ENCODE peak calls at places on chromosomes 6 and 20, in seven cellular contexts. One of them, this sample, is unnamed.

GRCh38 chr6:78810698-78811097 is 56.7 kb upstream of the IRAK1BP1 start:
- DNase-seq in psoas muscle: no peak
- DNase-seq in bronchial epithelial cell: peak; percentile 100
- DNase-seq in effector memory CD4-positive, alpha-beta T cell: no peak
- DNase-seq in cardiac muscle cell: peak; percentile 17
- DNase-seq in gastrocnemius medialis: no peak
- DNase-seq in naive thymus-derived CD4-positive, alpha-beta T cell: no peak
- DNase-seq in this sample: no peak

GRCh38 chr6:123380257-123380656 is 256.5 kb downstream of the TRDN start:
- DNase-seq in psoas muscle: no peak
- DNase-seq in bronchial epithelial cell: peak; percentile 34
- DNase-seq in effector memory CD4-positive, alpha-beta T cell: no peak
- DNase-seq in cardiac muscle cell: peak; percentile 5
- DNase-seq in gastrocnemius medialis: no peak
- DNase-seq in naive thymus-derived CD4-positive, alpha-beta T cell: no peak
- DNase-seq in this sample: no peak

GRCh38 chr6:109513571-109514071 is 30.6 kb upstream of the ZBTB24 start:
- DNase-seq in psoas muscle: no peak
- DNase-seq in bronchial epithelial cell: no peak
- DNase-seq in effector memory CD4-positive, alpha-beta T cell: no peak
- DNase-seq in cardiac muscle cell: peak; percentile 89
- DNase-seq in gastrocnemius medialis: no peak
- DNase-seq in naive thymus-derived CD4-positive, alpha-beta T cell: no peak
- DNase-seq in this sample: no peak

GRCh38 chr6:7016238-7016637 is 91.5 kb upstream of the RREB1 start:
- DNase-seq in psoas muscle: no peak
- DNase-seq in bronchial epithelial cell: no peak
- DNase-seq in effector memory CD4-positive, alpha-beta T cell: no peak
- DNase-seq in cardiac muscle cell: no peak
- DNase-seq in gastrocnemius medialis: no peak
- DNase-seq in naive thymus-derived CD4-positive, alpha-beta T cell: no peak
- DNase-seq in this sample: no peak

GRCh38 chr6:135568366-135568765 is 70.8 kb upstream of the AHI1 start:
- DNase-seq in psoas muscle: no peak
- DNase-seq in bronchial epithelial cell: no peak
- DNase-seq in effector memory CD4-positive, alpha-beta T cell: peak; percentile 11
- DNase-seq in cardiac muscle cell: peak; percentile 94
- DNase-seq in gastrocnemius medialis: no peak
- DNase-seq in naive thymus-derived CD4-positive, alpha-beta T cell: peak; percentile 27
- DNase-seq in this sample: no peak

GRCh38 chr6:38193486-38194281 is 374.2 kb downstream of the ZFAND3 start:
- DNase-seq in psoas muscle: no peak
- DNase-seq in bronchial epithelial cell: no peak
- DNase-seq in effector memory CD4-positive, alpha-beta T cell: no peak
- DNase-seq in cardiac muscle cell: no peak
- DNase-seq in gastrocnemius medialis: no peak
- DNase-seq in naive thymus-derived CD4-positive, alpha-beta T cell: no peak
- DNase-seq in this sample: no peak

GRCh38 chr6:45555981-45556771 is 178.4 kb upstream of the SUPT3H start:
- DNase-seq in psoas muscle: no peak
- DNase-seq in bronchial epithelial cell: peak; percentile 21
- DNase-seq in effector memory CD4-positive, alpha-beta T cell: no peak
- DNase-seq in cardiac muscle cell: peak; percentile 61
- DNase-seq in gastrocnemius medialis: no peak
- DNase-seq in naive thymus-derived CD4-positive, alpha-beta T cell: no peak
- DNase-seq in this sample: no peak

GRCh38 chr6:69948479-69949114 is 82.2 kb downstream of the COL19A1 start:
- DNase-seq in psoas muscle: no peak
- DNase-seq in bronchial epithelial cell: no peak
- DNase-seq in effector memory CD4-positive, alpha-beta T cell: no peak
- DNase-seq in cardiac muscle cell: no peak
- DNase-seq in gastrocnemius medialis: no peak
- DNase-seq in naive thymus-derived CD4-positive, alpha-beta T cell: no peak
- DNase-seq in this sample: no peak

GRCh38 chr6:42138630-42139619 is 3.5 kb downstream of the C6orf132 start:
- DNase-seq in psoas muscle: no peak
- DNase-seq in bronchial epithelial cell: peak; percentile 27
- DNase-seq in effector memory CD4-positive, alpha-beta T cell: no peak
- DNase-seq in cardiac muscle cell: peak; percentile 42
- DNase-seq in gastrocnemius medialis: no peak
- DNase-seq in naive thymus-derived CD4-positive, alpha-beta T cell: no peak
- DNase-seq in this sample: no peak

GRCh38 chr20:44931911-44932310 is 22.1 kb downstream of the PABPC1L start:
- DNase-seq in psoas muscle: no peak
- DNase-seq in bronchial epithelial cell: no peak
- DNase-seq in effector memory CD4-positive, alpha-beta T cell: no peak
- DNase-seq in cardiac muscle cell: no peak
- DNase-seq in gastrocnemius medialis: no peak
- DNase-seq in naive thymus-derived CD4-positive, alpha-beta T cell: no peak
- DNase-seq in this sample: no peak

GRCh38 chr6:116251568-116252384 is 2.1 kb downstream of the TSPYL4 start:
- DNase-seq in psoas muscle: no peak
- DNase-seq in bronchial epithelial cell: peak; percentile 68
- DNase-seq in effector memory CD4-positive, alpha-beta T cell: no peak
- DNase-seq in cardiac muscle cell: peak; percentile 91
- DNase-seq in gastrocnemius medialis: no peak
- DNase-seq in naive thymus-derived CD4-positive, alpha-beta T cell: no peak
- DNase-seq in this sample: no peak

GRCh38 chr6:116008470-116009229 is 52.0 kb downstream of the FRK start:
- DNase-seq in psoas muscle: peak; percentile 37
- DNase-seq in bronchial epithelial cell: peak; percentile 54
- DNase-seq in effector memory CD4-positive, alpha-beta T cell: no peak
- DNase-seq in cardiac muscle cell: peak; percentile 70
- DNase-seq in gastrocnemius medialis: no peak
- DNase-seq in naive thymus-derived CD4-positive, alpha-beta T cell: no peak
- DNase-seq in this sample: peak; percentile 16

GRCh38 chr6:10385512-10386132 is 29.3 kb downstream of the TFAP2A start:
- DNase-seq in psoas muscle: no peak
- DNase-seq in bronchial epithelial cell: no peak
- DNase-seq in effector memory CD4-positive, alpha-beta T cell: no peak
- DNase-seq in cardiac muscle cell: no peak
- DNase-seq in gastrocnemius medialis: no peak
- DNase-seq in naive thymus-derived CD4-positive, alpha-beta T cell: no peak
- DNase-seq in this sample: no peak

GRCh38 chr20:24469116-24470030 is at the start of gene SYNDIG1:
- DNase-seq in psoas muscle: no peak
- DNase-seq in bronchial epithelial cell: no peak
- DNase-seq in effector memory CD4-positive, alpha-beta T cell: no peak
- DNase-seq in cardiac muscle cell: peak; percentile 6
- DNase-seq in gastrocnemius medialis: no peak
- DNase-seq in naive thymus-derived CD4-positive, alpha-beta T cell: no peak
- DNase-seq in this sample: no peak

DNA sequence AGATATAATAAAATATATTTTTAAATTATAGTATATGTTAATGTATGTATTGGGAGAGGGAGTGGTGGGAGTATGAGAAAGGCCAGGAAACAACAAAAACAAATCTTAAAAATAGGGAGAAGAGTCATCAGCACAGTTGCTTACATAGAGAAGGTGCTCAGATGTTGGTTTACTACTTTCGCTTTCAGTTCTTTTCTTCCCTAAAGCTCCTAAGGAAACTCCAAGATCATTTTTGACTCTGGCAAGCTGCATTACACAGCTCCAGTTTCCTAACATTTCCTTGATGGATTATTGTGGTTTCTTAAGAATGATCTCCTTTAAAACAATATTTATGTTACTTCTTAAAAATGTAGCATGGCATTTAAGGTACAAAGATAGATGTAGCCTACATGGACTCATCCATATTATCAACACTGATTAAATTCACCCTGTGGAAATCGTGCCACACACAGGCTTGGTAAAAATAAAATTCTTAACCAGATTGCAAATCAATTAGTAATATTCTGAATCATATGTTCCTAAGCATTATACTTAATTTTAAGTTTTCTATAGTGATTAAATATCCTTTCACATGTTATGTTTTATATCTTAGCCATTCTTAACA is 118.0 kb upstream of the MAN1A1 start:
- DNase-seq in psoas muscle: no peak
- DNase-seq in bronchial epithelial cell: peak; percentile 10
- DNase-seq in effector memory CD4-positive, alpha-beta T cell: no peak
- DNase-seq in cardiac muscle cell: peak; percentile 50
- DNase-seq in gastrocnemius medialis: no peak
- DNase-seq in naive thymus-derived CD4-positive, alpha-beta T cell: no peak
- DNase-seq in this sample: no peak
- H3K4me3 ChIP-seq in psoas muscle: peak overlapping the region; percentile 23
- H3K4me3 ChIP-seq in bronchial epithelial cell: no peak overlapping the region
- H3K4me3 ChIP-seq in effector memory CD4-positive, alpha-beta T cell: no peak overlapping the region
- H3K4me3 ChIP-seq in cardiac muscle cell: no peak overlapping the region
- H3K4me3 ChIP-seq in gastrocnemius medialis: no peak overlapping the region
- H3K4me3 ChIP-seq in naive thymus-derived CD4-positive, alpha-beta T cell: no peak overlapping the region
- H3K4me3 ChIP-seq in this sample: peak overlapping the region; percentile 44

GRCh38 chr6:132131777-132132176 is 180.6 kb upstream of the CCN2 start:
- DNase-seq in psoas muscle: peak; percentile 32
- DNase-seq in bronchial epithelial cell: peak; percentile 99
- DNase-seq in effector memory CD4-positive, alpha-beta T cell: no peak
- DNase-seq in cardiac muscle cell: peak; percentile 98
- DNase-seq in gastrocnemius medialis: peak; percentile 17
- DNase-seq in naive thymus-derived CD4-positive, alpha-beta T cell: no peak
- DNase-seq in this sample: peak; percentile 52
- H3K4me3 ChIP-seq in psoas muscle: no peak overlapping the region
- H3K4me3 ChIP-seq in bronchial epithelial cell: no peak overlapping the region
- H3K4me3 ChIP-seq in effector memory CD4-positive, alpha-beta T cell: no peak overlapping the region
- H3K4me3 ChIP-seq in cardiac muscle cell: no peak overlapping the region
- H3K4me3 ChIP-seq in gastrocnemius medialis: no peak overlapping the region
- H3K4me3 ChIP-seq in naive thymus-derived CD4-positive, alpha-beta T cell: no peak overlapping the region
- H3K4me3 ChIP-seq in this sample: peak overlapping the region; percentile 47

DNA sequence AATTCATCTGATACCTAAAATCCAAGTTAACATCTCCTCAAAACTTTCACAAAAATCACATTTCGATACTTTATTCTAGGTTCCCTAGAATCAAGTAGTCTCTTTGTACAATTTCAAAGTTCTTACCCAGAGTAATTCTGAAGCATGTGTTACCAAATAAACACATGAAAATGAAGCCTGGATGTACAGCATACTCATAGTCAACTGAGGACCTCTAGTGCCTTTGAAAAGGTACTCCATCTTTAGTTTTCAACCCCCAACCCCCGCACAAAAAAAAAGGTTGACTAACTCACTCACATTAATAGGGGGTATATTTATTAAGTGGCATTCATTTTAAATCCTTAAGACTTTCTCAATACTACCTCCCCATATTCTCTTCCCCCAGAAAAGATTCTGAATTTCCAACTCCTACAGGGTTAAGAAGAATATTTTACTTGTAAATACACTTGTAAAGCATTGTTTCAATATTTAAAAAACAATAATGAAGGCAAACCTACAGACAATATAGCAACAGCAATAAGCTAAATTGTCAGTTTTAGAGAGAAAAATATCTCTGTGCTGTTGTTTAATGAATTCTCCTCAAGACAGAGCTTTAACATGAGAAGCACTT is 3.1 kb downstream of the PLN start:
- DNase-seq in psoas muscle: no peak
- DNase-seq in bronchial epithelial cell: peak; percentile 65
- DNase-seq in effector memory CD4-positive, alpha-beta T cell: no peak
- DNase-seq in cardiac muscle cell: peak; percentile 81
- DNase-seq in gastrocnemius medialis: no peak
- DNase-seq in naive thymus-derived CD4-positive, alpha-beta T cell: peak; percentile 45
- DNase-seq in this sample: no peak
- H3K4me3 ChIP-seq in psoas muscle: peak overlapping the region; percentile 68
- H3K4me3 ChIP-seq in bronchial epithelial cell: no peak overlapping the region
- H3K4me3 ChIP-seq in effector memory CD4-positive, alpha-beta T cell: no peak overlapping the region
- H3K4me3 ChIP-seq in cardiac muscle cell: peak overlapping the region; percentile 61
- H3K4me3 ChIP-seq in gastrocnemius medialis: peak overlapping the region; percentile 34
- H3K4me3 ChIP-seq in naive thymus-derived CD4-positive, alpha-beta T cell: no peak overlapping the region
- H3K4me3 ChIP-seq in this sample: peak overlapping the region; percentile 79

GRCh38 chr6:31180500-31180899 is 10.0 kb upstream of the POU5F1 start:
- DNase-seq in psoas muscle: peak; percentile 87
- DNase-seq in bronchial epithelial cell: no peak
- DNase-seq in effector memory CD4-positive, alpha-beta T cell: peak; percentile 24
- DNase-seq in cardiac muscle cell: peak; percentile 83
- DNase-seq in gastrocnemius medialis: peak; percentile 83
- DNase-seq in naive thymus-derived CD4-positive, alpha-beta T cell: peak; percentile 52
- DNase-seq in this sample: no peak

GRCh38 chr6:31190488-31190887 is 20.0 kb upstream of the POU5F1 start:
- DNase-seq in psoas muscle: no peak
- DNase-seq in bronchial epithelial cell: no peak
- DNase-seq in effector memory CD4-positive, alpha-beta T cell: no peak
- DNase-seq in cardiac muscle cell: no peak
- DNase-seq in gastrocnemius medialis: no peak
- DNase-seq in naive thymus-derived CD4-positive, alpha-beta T cell: no peak
- DNase-seq in this sample: no peak

GRCh38 chr6:31187780-31188194 is 17.3 kb upstream of the POU5F1 start:
- DNase-seq in psoas muscle: no peak
- DNase-seq in bronchial epithelial cell: peak; percentile 57
- DNase-seq in effector memory CD4-positive, alpha-beta T cell: no peak
- DNase-seq in cardiac muscle cell: no peak
- DNase-seq in gastrocnemius medialis: no peak
- DNase-seq in naive thymus-derived CD4-positive, alpha-beta T cell: no peak
- DNase-seq in this sample: no peak

GRCh38 chr6:31186052-31186734 is 15.7 kb upstream of the POU5F1 start:
- DNase-seq in psoas muscle: peak; percentile 94
- DNase-seq in bronchial epithelial cell: peak; percentile 72
- DNase-seq in effector memory CD4-positive, alpha-beta T cell: no peak
- DNase-seq in cardiac muscle cell: no peak
- DNase-seq in gastrocnemius medialis: peak; percentile 78
- DNase-seq in naive thymus-derived CD4-positive, alpha-beta T cell: no peak
- DNase-seq in this sample: no peak
- H3K4me3 ChIP-seq in psoas muscle: peak overlapping the region; percentile 51
- H3K4me3 ChIP-seq in bronchial epithelial cell: peak overlapping the region; percentile 34
- H3K4me3 ChIP-seq in effector memory CD4-positive, alpha-beta T cell: no peak overlapping the region
- H3K4me3 ChIP-seq in cardiac muscle cell: no peak overlapping the region
- H3K4me3 ChIP-seq in gastrocnemius medialis: peak overlapping the region; percentile 37
- H3K4me3 ChIP-seq in naive thymus-derived CD4-positive, alpha-beta T cell: no peak overlapping the region
- H3K4me3 ChIP-seq in this sample: peak overlapping the region; percentile 62

GRCh38 chr6:112342511-112342910 is 4.6 kb upstream of the RFPL4B start:
- DNase-seq in psoas muscle: no peak
- DNase-seq in bronchial epithelial cell: no peak
- DNase-seq in effector memory CD4-positive, alpha-beta T cell: no peak
- DNase-seq in cardiac muscle cell: no peak
- DNase-seq in gastrocnemius medialis: no peak
- DNase-seq in naive thymus-derived CD4-positive, alpha-beta T cell: no peak
- DNase-seq in this sample: no peak
- H3K4me3 ChIP-seq in psoas muscle: no peak overlapping the region
- H3K4me3 ChIP-seq in bronchial epithelial cell: no peak overlapping the region
- H3K4me3 ChIP-seq in effector memory CD4-positive, alpha-beta T cell: no peak overlapping the region
- H3K4me3 ChIP-seq in cardiac muscle cell: no peak overlapping the region
- H3K4me3 ChIP-seq in gastrocnemius medialis: no peak overlapping the region
- H3K4me3 ChIP-seq in naive thymus-derived CD4-positive, alpha-beta T cell: no peak overlapping the region
- H3K4me3 ChIP-seq in this sample: no peak overlapping the region

GRCh38 chr20:32580970-32581838 is 3.9 kb downstream of the NOL4L start:
- DNase-seq in psoas muscle: no peak
- DNase-seq in bronchial epithelial cell: no peak
- DNase-seq in effector memory CD4-positive, alpha-beta T cell: no peak
- DNase-seq in cardiac muscle cell: no peak
- DNase-seq in gastrocnemius medialis: no peak
- DNase-seq in naive thymus-derived CD4-positive, alpha-beta T cell: peak; percentile 41
- DNase-seq in this sample: no peak
- H3K4me3 ChIP-seq in psoas muscle: no peak overlapping the region
- H3K4me3 ChIP-seq in bronchial epithelial cell: no peak overlapping the region
- H3K4me3 ChIP-seq in effector memory CD4-positive, alpha-beta T cell: no peak overlapping the region
- H3K4me3 ChIP-seq in cardiac muscle cell: no peak overlapping the region
- H3K4me3 ChIP-seq in gastrocnemius medialis: no peak overlapping the region
- H3K4me3 ChIP-seq in naive thymus-derived CD4-positive, alpha-beta T cell: no peak overlapping the region
- H3K4me3 ChIP-seq in this sample: no peak overlapping the region